ENCODE peak calls at places on chromosome 7, in eight cellular contexts. C, M, X, N, W, L, O and A are unnamed samples. For H3K9me3, the result is how much of the 10 kb centered on the place peaks cover.

GRCh38 chr7:38296059-38296857 is 22.8 kb upstream of the TARP start:
- DNase-seq in M (no peak), W (no peak), C (no peak), O (no peak), L (no peak), X (peak), N (no peak), A (no peak)

GRCh38 chr7:95691464-95691863 is 80.9 kb upstream of the DYNC1I1 start:
- DNase-seq in L (no peak), O (no peak), W (no peak), N (no peak), C (no peak), X (no peak), M (no peak), A (no peak)

GRCh38 chr7:65975814-65976445 is 6.1 kb downstream of the GUSB start:
- DNase-seq in L (no peak), X (no peak), O (no peak), M (no peak), W (no peak), C (no peak), N (no peak), A (no peak)

GRCh38 chr7:37032258-37032601 is 307.9 kb upstream of the AOAH start:
- DNase-seq in M (no peak), O (no peak), N (no peak), W (no peak), L (no peak), C (no peak), X (no peak), A (no peak)

GRCh38 chr7:30478349-30479228 is at the start of gene NOD1:
- DNase-seq in N (peak), M (no peak), O (no peak), W (peak), C (peak), L (peak), X (peak), A (peak)

GRCh38 chr7:116783666-116784318 is 78.6 kb upstream of the CAPZA2 start:
- DNase-seq in X (no peak), M (no peak), L (no peak), O (no peak), W (no peak), N (no peak), C (no peak), A (no peak)

GRCh38 chr7:54778166-54778565 is 19.2 kb upstream of the SEC61G start:
- DNase-seq in X (no peak), O (no peak), C (no peak), M (no peak), N (no peak), W (no peak), L (no peak), A (no peak)

GRCh38 chr7:44280993-44281721 is 44.2 kb downstream of the CAMK2B start:
- DNase-seq in C (peak), M (no peak), X (no peak), L (peak), W (peak), N (peak), O (no peak), A (no peak)

GRCh38 chr7:154912921-154913644 is 89.8 kb downstream of the PAXIP1 start:
- DNase-seq in C (no peak), X (no peak), M (no peak), W (no peak), N (no peak), L (no peak), O (no peak), A (no peak)

GRCh38 chr7:121752706-121753105 is 120.3 kb upstream of the PTPRZ1 start:
- DNase-seq in L (no peak), M (no peak), N (no peak), O (no peak), W (peak), X (peak), C (no peak), A (no peak)

GRCh38 chr7:148939128-148939747 is 55.1 kb upstream of the EZH2 start:
- DNase-seq in M (no peak), O (no peak), N (no peak), C (no peak), X (no peak), W (no peak), L (no peak), A (no peak)

GRCh38 chr7:132371948-132372347 is 204.3 kb downstream of the PLXNA4 start:
- DNase-seq in C (no peak), W (no peak), O (no peak), L (no peak), M (no peak), X (no peak), N (no peak), A (no peak)

GRCh38 chr7:108413782-108414492 is 42.3 kb downstream of the NRCAM start:
- DNase-seq in W (no peak), C (no peak), L (no peak), X (no peak), M (no peak), O (no peak), N (no peak), A (no peak)

GRCh38 chr7:131105803-131106680 is 221.6 kb upstream of the MKLN1 start:
- DNase-seq in X (peak), N (peak), M (peak), L (peak), C (peak), O (no peak), W (peak), A (peak)

GRCh38 chr7:28405662-28406061 is 6.7 kb upstream of the CREB5 start:
- DNase-seq in C (no peak), M (peak), W (no peak), X (no peak), L (peak), O (peak), N (peak), A (no peak)

GRCh38 chr7:87548123-87548919 is 52.4 kb downstream of the ABCB1 start:
- DNase-seq in M (no peak), C (no peak), W (no peak), L (no peak), N (no peak), O (no peak), X (no peak), A (no peak)

GRCh38 chr7:104126411-104126841 is 81.4 kb downstream of the ORC5 start:
- DNase-seq in W (peak), L (no peak), C (no peak), X (no peak), M (no peak), N (no peak), O (no peak), A (no peak)

GRCh38 chr7:46478046-46478445 is 557.0 kb upstream of the IGFBP3 start:
- DNase-seq in C (no peak), X (no peak), W (no peak), L (no peak), N (no peak), O (no peak), M (no peak), A (no peak)

GRCh38 chr7:90411510-90411909 is 8.2 kb downstream of the CLDN12 start:
- DNase-seq in O (no peak), L (no peak), C (no peak), W (no peak), X (no peak), M (no peak), N (no peak), A (no peak)

GRCh38 chr7:79452032-79452494 is 1.4 kb downstream of the MAGI2 start:
- DNase-seq in X (no peak), W (peak), L (peak), C (peak), M (peak), N (peak), O (peak), A (no peak)

GRCh38 chr7:111516612-111517011 is 45.7 kb downstream of the IMMP2L start:
- DNase-seq in M (no peak), X (no peak), N (no peak), L (no peak), W (no peak), O (no peak), C (no peak), A (no peak)

GRCh38 chr7:130902755-130903357 is 168.8 kb upstream of the KLF14 start:
- DNase-seq in C (no peak), L (no peak), W (no peak), X (no peak), M (no peak), O (no peak), N (no peak), A (no peak)

GRCh38 chr7:105769951-105770628 is 106.3 kb downstream of the ATXN7L1 start:
- DNase-seq in X (no peak), N (no peak), C (no peak), W (peak), L (no peak), M (no peak), O (no peak), A (no peak)

GRCh38 chr7:121126801-121127534 is 138.5 kb downstream of the CPED1 start:
- DNase-seq in X (peak), C (no peak), N (no peak), M (no peak), W (no peak), O (no peak), L (no peak), A (no peak)

GRCh38 chr7:57769958-57770357 is 320.0 kb downstream of the ZNF716 start:
- DNase-seq in X (no peak), C (no peak), L (no peak), N (no peak), M (no peak), O (no peak), W (no peak), A (no peak)

GRCh38 chr7:57772126-57772924 is 322.3 kb downstream of the ZNF716 start:
- DNase-seq in M (no peak), W (no peak), N (no peak), L (no peak), X (no peak), O (no peak), C (no peak), A (no peak)

GRCh38 chr7:57774300-57774699 is 324.3 kb downstream of the ZNF716 start:
- DNase-seq in M (no peak), W (no peak), L (no peak), N (no peak), X (no peak), O (no peak), C (no peak), A (no peak)

GRCh38 chr7:57775396-57776088 is 325.6 kb downstream of the ZNF716 start:
- DNase-seq in N (no peak), L (no peak), C (no peak), M (no peak), O (no peak), X (no peak), W (no peak), A (no peak)
- H3K9me3 ChIP-seq in N (under half), L (under half), C (under half), M (under half), O (half or more), X (under half), W (under half), A (under half)

DNA sequence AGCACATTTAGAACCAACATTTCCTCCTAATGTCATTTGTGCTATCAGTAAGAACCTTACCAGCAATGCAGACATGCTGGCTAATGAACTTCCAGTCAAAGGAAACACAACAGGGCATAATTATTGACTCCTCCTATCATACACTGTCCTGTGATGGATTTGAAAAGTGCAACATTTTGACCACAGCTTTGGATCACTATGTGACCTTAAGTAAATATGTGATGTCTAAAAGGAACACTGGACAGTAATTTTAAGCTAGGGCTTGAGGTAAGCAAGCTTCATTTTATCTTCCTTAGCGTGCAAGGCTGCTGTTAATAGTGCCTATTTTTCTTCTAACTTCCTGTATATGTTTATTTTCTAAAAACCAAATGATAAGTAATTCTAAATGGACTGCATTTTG is 240.6 kb upstream of the HGF start:
- DNase-seq in O (no peak), C (no peak), X (no peak), N (no peak), L (no peak), W (no peak), M (no peak), A (no peak)
- H3K9me3 ChIP-seq in O (under half), C (under half), X (under half), N (under half), L (under half), W (under half), M (under half), A (under half)

DNA sequence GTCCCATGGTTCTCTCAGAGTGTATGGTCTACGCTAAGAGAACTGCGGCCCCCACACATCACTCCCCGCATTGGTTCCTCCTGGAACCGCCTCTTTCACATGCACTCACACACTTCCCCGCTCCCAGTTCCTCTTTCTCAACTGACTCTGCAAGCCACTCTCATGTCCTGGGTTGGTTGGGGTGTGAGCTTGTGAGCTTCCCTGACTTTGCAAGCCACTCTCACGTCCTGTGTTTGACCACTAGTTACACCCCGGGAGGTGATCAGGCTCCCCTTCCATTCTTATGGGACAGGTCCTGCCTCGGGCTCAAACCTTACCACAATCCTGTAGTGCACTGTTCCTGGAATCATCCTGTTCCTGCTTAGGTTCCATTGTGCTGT is 105.0 kb downstream of the TRIM24 start:
- DNase-seq in N (no peak), C (no peak), W (no peak), O (no peak), X (no peak), L (no peak), M (no peak), A (no peak)
- H3K9me3 ChIP-seq in N (under half), C (half or more), W (under half), O (under half), X (under half), L (under half), M (under half), A (under half)

GRCh38 chr7:64628192-64628591 is 37.7 kb upstream of the ZNF107 start:
- DNase-seq in O (no peak), M (no peak), L (no peak), N (no peak), X (no peak), W (no peak), C (no peak), A (no peak)

GRCh38 chr7:64626083-64626469 is 39.9 kb upstream of the ZNF107 start:
- DNase-seq in O (no peak), L (no peak), M (no peak), X (no peak), N (no peak), C (no peak), W (no peak), A (no peak)

GRCh38 chr7:64626557-64626956 is 39.4 kb upstream of the ZNF107 start:
- DNase-seq in W (no peak), C (no peak), L (no peak), N (no peak), O (no peak), X (no peak), M (no peak), A (no peak)

GRCh38 chr7:64630496-64630895 is 35.4 kb upstream of the ZNF107 start:
- DNase-seq in X (peak), W (peak), L (no peak), O (no peak), M (no peak), N (no peak), C (no peak), A (no peak)

DNA sequence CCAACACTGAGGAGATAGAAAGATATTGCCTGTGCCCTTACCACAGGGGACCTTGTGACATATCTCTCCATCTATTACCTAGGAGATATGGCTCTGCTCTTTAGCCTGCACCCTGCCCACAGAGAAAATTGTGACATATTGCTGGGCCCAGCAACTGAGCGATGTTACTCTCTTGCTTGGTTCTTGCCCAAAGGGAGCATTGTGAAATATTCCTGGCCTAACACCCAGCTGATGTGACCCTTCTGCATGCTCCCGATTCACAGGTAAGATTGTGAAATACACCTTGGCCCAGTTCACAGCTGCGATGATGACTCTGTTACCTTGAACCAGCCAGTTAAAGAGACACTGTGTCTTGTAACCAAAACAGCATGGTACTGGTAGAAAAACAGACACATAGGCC is 37.2 kb upstream of the ZNF107 start:
- DNase-seq in M (no peak), W (no peak), N (no peak), O (no peak), X (no peak), C (no peak), L (no peak), A (no peak)
- H3K9me3 ChIP-seq in M (under half), W (under half), N (under half), O (under half), X (under half), C (under half), L (under half), A (under half)

GRCh38 chr7:6691609-6692106 is 15.1 kb downstream of the ZNF12 start:
- DNase-seq in X (no peak), L (no peak), M (no peak), W (no peak), O (no peak), N (no peak), C (no peak), A (no peak)
- H3K9me3 ChIP-seq in X (half or more), L (half or more), M (half or more), W (half or more), O (half or more), N (half or more), C (half or more), A (under half)

DNA sequence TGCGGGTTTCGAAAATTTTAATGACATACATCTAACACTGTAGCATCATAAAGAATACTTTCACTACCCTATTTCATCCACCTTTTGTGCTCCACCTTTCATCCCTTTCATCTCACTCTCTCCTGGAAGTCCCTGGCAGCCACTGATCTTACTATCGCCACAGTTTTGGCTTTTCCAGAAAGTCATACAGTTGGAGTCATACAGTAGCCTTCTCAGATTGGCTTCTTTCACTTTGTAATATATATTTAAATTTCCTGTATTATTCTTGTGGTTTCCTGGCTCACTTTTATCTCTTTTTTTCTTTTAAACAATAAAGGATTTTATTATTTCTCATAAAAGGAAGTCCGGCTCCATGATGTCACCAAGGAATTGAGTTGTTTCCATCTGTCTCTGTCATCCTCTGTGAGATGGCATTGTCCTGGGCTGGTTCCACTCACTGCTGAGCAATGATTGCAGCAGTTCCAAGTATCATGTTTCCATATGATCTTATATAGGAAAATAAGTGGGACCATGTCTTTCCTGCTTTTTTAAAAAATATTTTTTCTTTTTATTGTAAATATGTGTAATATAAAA is 626.3 kb downstream of the POM121L12 start:
- DNase-seq in L (no peak), M (no peak), O (no peak), C (no peak), W (no peak), X (no peak), N (no peak), A (no peak)
- H3K9me3 ChIP-seq in L (under half), M (under half), O (under half), C (under half), W (under half), X (under half), N (under half), A (under half)

GRCh38 chr7:57443567-57443966 is 6.4 kb upstream of the ZNF716 start:
- DNase-seq in M (no peak), N (no peak), X (no peak), W (no peak), C (no peak), L (no peak), O (no peak), A (no peak)
- H3K9me3 ChIP-seq in M (under half), N (under half), X (under half), W (under half), C (under half), L (under half), O (under half), A (under half)

DNA sequence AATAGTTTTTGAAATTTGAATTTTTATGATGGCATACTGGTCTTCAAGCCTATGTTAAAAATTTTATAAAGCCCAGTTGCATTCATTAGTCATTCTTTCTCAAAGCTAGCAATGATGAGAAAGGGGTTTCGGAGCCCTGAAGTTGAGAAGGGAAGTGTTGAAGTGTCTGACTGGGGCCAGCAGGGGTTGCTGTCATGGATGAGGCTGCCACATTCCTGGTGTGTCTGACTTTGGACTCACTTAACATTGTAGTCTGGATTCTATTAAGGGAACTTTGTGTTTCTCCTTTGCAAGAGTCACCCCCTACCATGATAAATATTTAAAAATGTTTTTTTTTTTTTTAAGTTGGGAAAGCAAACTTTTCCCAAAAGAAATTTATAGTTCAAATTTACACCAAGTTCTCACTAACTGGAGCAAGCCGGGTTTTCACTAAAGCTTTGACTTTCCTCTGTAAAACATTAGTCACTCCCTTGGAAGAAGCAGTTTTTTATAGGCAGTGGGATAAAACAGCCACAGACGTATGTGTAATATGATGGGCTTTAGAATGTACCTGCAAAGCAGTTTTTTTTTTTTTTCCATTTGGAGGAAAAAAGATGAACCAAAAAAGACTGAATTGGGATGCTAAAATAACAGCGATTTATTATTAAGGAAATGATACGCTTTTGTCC is 243.6 kb downstream of the TWIST1 start:
- DNase-seq in N (no peak), L (no peak), O (no peak), M (no peak), X (no peak), W (peak), C (no peak), A (no peak)
- H3K9me3 ChIP-seq in N (under half), L (under half), O (under half), M (under half), X (under half), W (under half), C (under half), A (under half)